ENCODE peak calls at places on chromosome 18, in eight cellular contexts. One of them, this sample, is unnamed. For H3K4me1, the result is how much of the 10 kb centered on the place peaks cover.

GRCh38 chr18:73431620-73432019 is 563.8 kb upstream of the NETO1 start:
- DNase-seq in sigmoid colon: no peak
- DNase-seq in SK-N-SH: no peak
- DNase-seq in H1: peak
- DNase-seq in esophagus muscularis mucosa: no peak
- DNase-seq in GM12878: no peak
- DNase-seq in K562: no peak
- DNase-seq in transverse colon: no peak
- DNase-seq in this sample: no peak

GRCh38 chr18:446941-447560 is 53.5 kb downstream of the COLEC12 start:
- DNase-seq in sigmoid colon: no peak
- DNase-seq in SK-N-SH: no peak
- DNase-seq in H1: no peak
- DNase-seq in esophagus muscularis mucosa: no peak
- DNase-seq in GM12878: no peak
- DNase-seq in K562: no peak
- DNase-seq in transverse colon: no peak
- DNase-seq in this sample: no peak

GRCh38 chr18:33821503-33821902 is 243.5 kb downstream of the ASXL3 start:
- DNase-seq in sigmoid colon: no peak
- DNase-seq in SK-N-SH: no peak
- DNase-seq in H1: no peak
- DNase-seq in esophagus muscularis mucosa: no peak
- DNase-seq in GM12878: no peak
- DNase-seq in K562: no peak
- DNase-seq in transverse colon: no peak
- DNase-seq in this sample: no peak

GRCh38 chr18:78304199-78304826 is 675.3 kb upstream of the SALL3 start:
- DNase-seq in sigmoid colon: no peak
- DNase-seq in SK-N-SH: peak
- DNase-seq in H1: no peak
- DNase-seq in esophagus muscularis mucosa: no peak
- DNase-seq in GM12878: no peak
- DNase-seq in K562: no peak
- DNase-seq in transverse colon: no peak
- DNase-seq in this sample: no peak

GRCh38 chr18:59606193-59607175 is 90.7 kb downstream of the CCBE1 start:
- DNase-seq in sigmoid colon: no peak
- DNase-seq in SK-N-SH: no peak
- DNase-seq in H1: no peak
- DNase-seq in esophagus muscularis mucosa: peak
- DNase-seq in GM12878: no peak
- DNase-seq in K562: no peak
- DNase-seq in transverse colon: no peak
- DNase-seq in this sample: no peak

GRCh38 chr18:62637807-62638687 is 77.3 kb upstream of the PHLPP1 start:
- DNase-seq in sigmoid colon: no peak
- DNase-seq in SK-N-SH: peak
- DNase-seq in H1: peak
- DNase-seq in esophagus muscularis mucosa: no peak
- DNase-seq in GM12878: no peak
- DNase-seq in K562: peak
- DNase-seq in transverse colon: peak
- DNase-seq in this sample: peak

GRCh38 chr18:598053-598665 is 1.4 kb downstream of the CLUL1 start:
- DNase-seq in sigmoid colon: no peak
- DNase-seq in SK-N-SH: no peak
- DNase-seq in H1: no peak
- DNase-seq in esophagus muscularis mucosa: no peak
- DNase-seq in GM12878: no peak
- DNase-seq in K562: no peak
- DNase-seq in transverse colon: no peak
- DNase-seq in this sample: no peak

GRCh38 chr18:8949206-8949605 is 153.3 kb upstream of the NDUFV2 start:
- DNase-seq in sigmoid colon: peak
- DNase-seq in SK-N-SH: peak
- DNase-seq in H1: no peak
- DNase-seq in esophagus muscularis mucosa: no peak
- DNase-seq in GM12878: no peak
- DNase-seq in K562: no peak
- DNase-seq in transverse colon: no peak
- DNase-seq in this sample: no peak

GRCh38 chr18:48940854-48941531 is 9.8 kb downstream of the SMAD7 start:
- DNase-seq in sigmoid colon: no peak
- DNase-seq in SK-N-SH: peak
- DNase-seq in H1: no peak
- DNase-seq in esophagus muscularis mucosa: no peak
- DNase-seq in GM12878: peak
- DNase-seq in K562: no peak
- DNase-seq in transverse colon: peak
- DNase-seq in this sample: no peak

GRCh38 chr18:9960263-9960904 is 46.6 kb downstream of the VAPA start:
- DNase-seq in sigmoid colon: no peak
- DNase-seq in SK-N-SH: no peak
- DNase-seq in H1: no peak
- DNase-seq in esophagus muscularis mucosa: no peak
- DNase-seq in GM12878: no peak
- DNase-seq in K562: no peak
- DNase-seq in transverse colon: no peak
- DNase-seq in this sample: no peak

GRCh38 chr18:61273533-61273932 is 59.7 kb upstream of the CDH20 start:
- DNase-seq in sigmoid colon: no peak
- DNase-seq in SK-N-SH: no peak
- DNase-seq in H1: no peak
- DNase-seq in esophagus muscularis mucosa: no peak
- DNase-seq in GM12878: no peak
- DNase-seq in K562: no peak
- DNase-seq in transverse colon: no peak
- DNase-seq in this sample: no peak

GRCh38 chr18:9124824-9125223 is 11.8 kb upstream of the ANKRD12 start:
- DNase-seq in sigmoid colon: no peak
- DNase-seq in SK-N-SH: no peak
- DNase-seq in H1: no peak
- DNase-seq in esophagus muscularis mucosa: no peak
- DNase-seq in GM12878: no peak
- DNase-seq in K562: no peak
- DNase-seq in transverse colon: no peak
- DNase-seq in this sample: no peak

GRCh38 chr18:68509902-68510301 is 205.0 kb downstream of the TMX3 start:
- DNase-seq in sigmoid colon: no peak
- DNase-seq in SK-N-SH: peak
- DNase-seq in H1: no peak
- DNase-seq in esophagus muscularis mucosa: no peak
- DNase-seq in GM12878: no peak
- DNase-seq in K562: no peak
- DNase-seq in transverse colon: no peak
- DNase-seq in this sample: no peak

GRCh38 chr18:39835303-39836030 is 2119.6 kb upstream of the PIK3C3 start:
- DNase-seq in sigmoid colon: no peak
- DNase-seq in SK-N-SH: no peak
- DNase-seq in H1: no peak
- DNase-seq in esophagus muscularis mucosa: no peak
- DNase-seq in GM12878: no peak
- DNase-seq in K562: no peak
- DNase-seq in transverse colon: no peak
- DNase-seq in this sample: no peak

GRCh38 chr18:470661-471501 is 29.6 kb downstream of the COLEC12 start:
- DNase-seq in sigmoid colon: no peak
- DNase-seq in SK-N-SH: no peak
- DNase-seq in H1: no peak
- DNase-seq in esophagus muscularis mucosa: no peak
- DNase-seq in GM12878: no peak
- DNase-seq in K562: no peak
- DNase-seq in transverse colon: no peak
- DNase-seq in this sample: no peak

GRCh38 chr18:75454022-75454795 is 26.7 kb upstream of the SMIM21 start:
- DNase-seq in sigmoid colon: no peak
- DNase-seq in SK-N-SH: no peak
- DNase-seq in H1: no peak
- DNase-seq in esophagus muscularis mucosa: no peak
- DNase-seq in GM12878: no peak
- DNase-seq in K562: no peak
- DNase-seq in transverse colon: no peak
- DNase-seq in this sample: no peak

GRCh38 chr18:48605408-48605845 is 66.6 kb downstream of the CTIF start:
- DNase-seq in sigmoid colon: no peak
- DNase-seq in SK-N-SH: peak
- DNase-seq in H1: peak
- DNase-seq in esophagus muscularis mucosa: no peak
- DNase-seq in GM12878: peak
- DNase-seq in K562: peak
- DNase-seq in transverse colon: no peak
- DNase-seq in this sample: no peak

GRCh38 chr18:61535401-61535800 is 202.2 kb downstream of the CDH20 start:
- DNase-seq in sigmoid colon: no peak
- DNase-seq in SK-N-SH: no peak
- DNase-seq in H1: no peak
- DNase-seq in esophagus muscularis mucosa: no peak
- DNase-seq in GM12878: no peak
- DNase-seq in K562: no peak
- DNase-seq in transverse colon: no peak
- DNase-seq in this sample: no peak

GRCh38 chr18:51195602-51196115 is 1.8 kb downstream of the MEX3C start:
- DNase-seq in sigmoid colon: no peak
- DNase-seq in SK-N-SH: peak
- DNase-seq in H1: no peak
- DNase-seq in esophagus muscularis mucosa: no peak
- DNase-seq in GM12878: no peak
- DNase-seq in K562: peak
- DNase-seq in transverse colon: peak
- DNase-seq in this sample: no peak

GRCh38 chr18:4172491-4172890 is 282.6 kb downstream of the DLGAP1 start:
- DNase-seq in sigmoid colon: no peak
- DNase-seq in SK-N-SH: no peak
- DNase-seq in H1: no peak
- DNase-seq in esophagus muscularis mucosa: no peak
- DNase-seq in GM12878: no peak
- DNase-seq in K562: no peak
- DNase-seq in transverse colon: no peak
- DNase-seq in this sample: no peak

GRCh38 chr18:24651472-24651871 is 191.0 kb downstream of the HRH4 start:
- DNase-seq in sigmoid colon: no peak
- DNase-seq in SK-N-SH: no peak
- DNase-seq in H1: no peak
- DNase-seq in esophagus muscularis mucosa: peak
- DNase-seq in GM12878: no peak
- DNase-seq in K562: no peak
- DNase-seq in transverse colon: no peak
- DNase-seq in this sample: no peak

GRCh38 chr18:29309352-29309751 is 1132.4 kb upstream of the CDH2 start:
- DNase-seq in sigmoid colon: no peak
- DNase-seq in SK-N-SH: peak
- DNase-seq in H1: no peak
- DNase-seq in esophagus muscularis mucosa: no peak
- DNase-seq in GM12878: no peak
- DNase-seq in K562: no peak
- DNase-seq in transverse colon: no peak
- DNase-seq in this sample: no peak
- TF ChIP-seq EP300 in sigmoid colon: no peak
- TF ChIP-seq EP300 in SK-N-SH: no peak
- TF ChIP-seq EP300 in H1: no peak
- TF ChIP-seq EP300 in esophagus muscularis mucosa: no peak
- TF ChIP-seq EP300 in GM12878: no peak
- TF ChIP-seq EP300 in K562: no peak
- TF ChIP-seq EP300 in transverse colon: no peak
- TF ChIP-seq EP300 in this sample: no peak

DNA sequence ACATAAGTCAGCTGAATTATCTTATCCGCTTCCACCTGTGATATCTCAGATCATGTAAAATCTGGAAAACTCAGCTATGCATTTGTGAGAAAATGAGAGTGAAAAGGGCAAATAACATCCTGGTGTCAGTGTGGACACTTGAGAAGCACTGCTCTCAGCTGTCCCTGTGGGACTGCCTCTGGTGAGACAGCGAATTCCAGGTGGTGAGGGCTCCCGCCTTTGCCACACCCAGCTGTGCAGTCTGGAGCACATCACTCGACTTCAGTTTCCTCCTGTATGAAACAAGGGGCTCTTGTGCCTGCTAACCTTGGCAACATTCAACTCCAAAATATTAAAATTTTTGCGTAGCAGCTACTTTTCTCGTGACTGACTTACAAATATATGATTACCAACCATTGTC is 194.9 kb upstream of the BOD1L2 start:
- DNase-seq in sigmoid colon: no peak
- DNase-seq in SK-N-SH: no peak
- DNase-seq in H1: no peak
- DNase-seq in esophagus muscularis mucosa: no peak
- DNase-seq in GM12878: no peak
- DNase-seq in K562: no peak
- DNase-seq in transverse colon: no peak
- DNase-seq in this sample: no peak
- TF ChIP-seq POLR2AphosphoS5 in sigmoid colon: no peak
- TF ChIP-seq POLR2AphosphoS5 in SK-N-SH: no peak
- TF ChIP-seq POLR2AphosphoS5 in H1: no peak
- TF ChIP-seq POLR2AphosphoS5 in esophagus muscularis mucosa: no peak
- TF ChIP-seq POLR2AphosphoS5 in GM12878: no peak
- TF ChIP-seq POLR2AphosphoS5 in K562: no peak
- TF ChIP-seq POLR2AphosphoS5 in transverse colon: no peak
- TF ChIP-seq POLR2AphosphoS5 in this sample: no peak

GRCh38 chr18:77053616-77054287 is 78.8 kb downstream of the MBP start:
- DNase-seq in sigmoid colon: no peak
- DNase-seq in SK-N-SH: no peak
- DNase-seq in H1: no peak
- DNase-seq in esophagus muscularis mucosa: no peak
- DNase-seq in GM12878: no peak
- DNase-seq in K562: no peak
- DNase-seq in transverse colon: no peak
- DNase-seq in this sample: no peak

GRCh38 chr18:77052297-77052645 is 80.3 kb downstream of the MBP start:
- DNase-seq in sigmoid colon: no peak
- DNase-seq in SK-N-SH: no peak
- DNase-seq in H1: no peak
- DNase-seq in esophagus muscularis mucosa: no peak
- DNase-seq in GM12878: no peak
- DNase-seq in K562: no peak
- DNase-seq in transverse colon: no peak
- DNase-seq in this sample: no peak

GRCh38 chr18:77052656-77053309 is 79.8 kb downstream of the MBP start:
- DNase-seq in sigmoid colon: no peak
- DNase-seq in SK-N-SH: no peak
- DNase-seq in H1: no peak
- DNase-seq in esophagus muscularis mucosa: no peak
- DNase-seq in GM12878: no peak
- DNase-seq in K562: no peak
- DNase-seq in transverse colon: no peak
- DNase-seq in this sample: no peak

GRCh38 chr18:77049938-77050337 is 82.6 kb downstream of the MBP start:
- DNase-seq in sigmoid colon: no peak
- DNase-seq in SK-N-SH: no peak
- DNase-seq in H1: no peak
- DNase-seq in esophagus muscularis mucosa: no peak
- DNase-seq in GM12878: no peak
- DNase-seq in K562: no peak
- DNase-seq in transverse colon: no peak
- DNase-seq in this sample: no peak

GRCh38 chr18:77051581-77052296 is 80.8 kb downstream of the MBP start:
- DNase-seq in sigmoid colon: no peak
- DNase-seq in SK-N-SH: no peak
- DNase-seq in H1: no peak
- DNase-seq in esophagus muscularis mucosa: no peak
- DNase-seq in GM12878: no peak
- DNase-seq in K562: no peak
- DNase-seq in transverse colon: no peak
- DNase-seq in this sample: no peak
- H3K4me1 ChIP-seq in sigmoid colon: under half
- H3K4me1 ChIP-seq in SK-N-SH: under half
- H3K4me1 ChIP-seq in H1: under half
- H3K4me1 ChIP-seq in esophagus muscularis mucosa: under half
- H3K4me1 ChIP-seq in GM12878: under half
- H3K4me1 ChIP-seq in K562: under half
- H3K4me1 ChIP-seq in transverse colon: under half
- H3K4me1 ChIP-seq in this sample: under half

GRCh38 chr18:35616664-35617423 is 35.3 kb downstream of the GALNT1 start:
- DNase-seq in sigmoid colon: no peak
- DNase-seq in SK-N-SH: peak
- DNase-seq in H1: no peak
- DNase-seq in esophagus muscularis mucosa: no peak
- DNase-seq in GM12878: peak
- DNase-seq in K562: no peak
- DNase-seq in transverse colon: peak
- DNase-seq in this sample: peak
- TF ChIP-seq EP300 in sigmoid colon: no peak
- TF ChIP-seq EP300 in SK-N-SH: no peak
- TF ChIP-seq EP300 in H1: no peak
- TF ChIP-seq EP300 in esophagus muscularis mucosa: no peak
- TF ChIP-seq EP300 in GM12878: peak
- TF ChIP-seq EP300 in K562: no peak
- TF ChIP-seq EP300 in transverse colon: no peak
- TF ChIP-seq EP300 in this sample: no peak